ENCODE peak calls at places on chromosomes 3 and 15, in six cellular contexts. U, O, P, S, D and W are unnamed samples.
A peak's percentile ranks its signal among the peaks of the same experiment; 100 is the strongest.

GRCh38 chr3:71215351-71215750 is 368.2 kb downstream of the FOXP1 start:
- DNase-seq in P (no peak), U (no peak), O (no peak), D (no peak), S (no peak), W (no peak)

GRCh38 chr3:182618085-182618732 is 175.1 kb upstream of the ATP11B start:
- DNase-seq in S (peak; percentile 31), U (no peak), D (no peak), O (no peak), P (no peak), W (no peak)

GRCh38 chr3:37882711-37883110 is 21.0 kb downstream of the CTDSPL start:
- DNase-seq in S (no peak), D (no peak), O (no peak), P (no peak), U (no peak), W (no peak)

GRCh38 chr3:154486949-154487348 is 57.0 kb upstream of the GPR149 start:
- DNase-seq in U (no peak), P (no peak), S (no peak), D (no peak), O (no peak), W (no peak)

GRCh38 chr3:101809178-101810022 is 30.4 kb downstream of the NXPE3 start:
- DNase-seq in P (peak; percentile 32), S (peak; percentile 62), U (no peak), D (no peak), O (no peak), W (no peak)

GRCh38 chr3:2097641-2098191 is 950 bp upstream of the CNTN4 start:
- DNase-seq in D (no peak), U (no peak), P (no peak), S (no peak), O (no peak), W (no peak)

GRCh38 chr3:124217542-124217941 is 225.6 kb upstream of the ROPN1 start:
- DNase-seq in U (no peak), S (peak; percentile 52), D (no peak), P (peak; percentile 17), O (peak; percentile 33), W (peak; percentile 49)

GRCh38 chr3:38562467-38562925 is 66.4 kb downstream of the EXOG start:
- DNase-seq in D (no peak), P (no peak), S (no peak), O (no peak), U (no peak), W (no peak)

GRCh38 chr3:44468572-44469520 is 8.6 kb downstream of the ZNF445 start:
- DNase-seq in D (no peak), O (no peak), U (no peak), S (no peak), P (peak; percentile 60), W (no peak)

GRCh38 chr3:24854748-24855147 is 360.1 kb upstream of the THRB start:
- DNase-seq in U (no peak), D (no peak), O (no peak), P (no peak), S (no peak), W (no peak)

GRCh38 chr3:187025656-187026320 is 95.5 kb downstream of the ST6GAL1 start:
- DNase-seq in D (peak; percentile 11), S (no peak), U (no peak), O (no peak), P (peak; percentile 63), W (no peak)

GRCh38 chr15:58308742-58309355 is 122.9 kb upstream of the LIPC start:
- DNase-seq in D (no peak), P (no peak), O (no peak), U (no peak), S (no peak), W (no peak)

GRCh38 chr15:85692873-85693272 is 101.9 kb downstream of the KLHL25 start:
- DNase-seq in S (no peak), P (no peak), O (no peak), U (no peak), D (no peak), W (no peak)

GRCh38 chr3:86954751-86955150 is 36.2 kb downstream of the VGLL3 start:
- DNase-seq in S (no peak), D (no peak), O (no peak), U (no peak), P (no peak), W (no peak)

GRCh38 chr15:39304931-39305728 is 275.7 kb upstream of the THBS1 start:
- DNase-seq in D (no peak), P (no peak), O (no peak), U (no peak), S (no peak), W (no peak)

GRCh38 chr3:168416446-168416845 is 320.7 kb upstream of the GOLIM4 start:
- DNase-seq in P (no peak), D (no peak), U (no peak), O (no peak), S (no peak), W (no peak)

GRCh38 chr3:179164857-179165256 is 16.7 kb downstream of the PIK3CA start:
- DNase-seq in U (no peak), P (no peak), D (no peak), S (no peak), O (no peak), W (no peak)

GRCh38 chr15:58401991-58402649 is 29.7 kb upstream of the LIPC start:
- DNase-seq in U (no peak), S (no peak), D (no peak), P (no peak), O (no peak), W (peak; percentile 39)

GRCh38 chr3:81277853-81278252 is 483.6 kb downstream of the GBE1 start:
- DNase-seq in S (no peak), P (no peak), U (no peak), O (no peak), D (no peak), W (no peak)

GRCh38 chr15:80875568-80875967 is 96.4 kb downstream of the CEMIP start:
- DNase-seq in U (no peak), D (no peak), S (no peak), P (no peak), O (no peak), W (peak; percentile 53)

GRCh38 chr3:100107227-100107626 is 7.1 kb downstream of the FILIP1L start:
- DNase-seq in U (no peak), O (no peak), D (no peak), P (no peak), S (peak; percentile 28), W (no peak)

GRCh38 chr3:64454179-64454578 is 228.9 kb upstream of the PRICKLE2 start:
- DNase-seq in U (no peak), D (no peak), P (no peak), S (no peak), O (no peak), W (no peak)

GRCh38 chr15:51322622-51323296 is 15.6 kb downstream of the CYP19A1 start:
- DNase-seq in D (no peak), P (no peak), S (no peak), U (no peak), O (no peak), W (peak; percentile 81)

GRCh38 chr3:112090899-112091586 is 4.9 kb downstream of the C3orf52 start:
- DNase-seq in U (no peak), P (no peak), O (no peak), S (no peak), D (no peak), W (no peak)

GRCh38 chr3:113266738-113267137 is 55.4 kb downstream of the BOC start:
- DNase-seq in U (no peak), S (no peak), O (no peak), P (no peak), D (no peak), W (no peak)

GRCh38 chr3:187773233-187773962 is 28.1 kb upstream of the BCL6 start:
- DNase-seq in U (no peak), O (no peak), S (no peak), P (no peak), D (no peak), W (no peak)

GRCh38 chr3:197958346-197958745 is 1.7 kb upstream of the LMLN start:
- DNase-seq in O (no peak), S (no peak), U (no peak), D (no peak), P (no peak), W (no peak)

GRCh38 chr3:79543618-79544017 is 224.2 kb downstream of the ROBO1 start:
- DNase-seq in U (no peak), O (no peak), S (no peak), D (no peak), P (no peak), W (no peak)

GRCh38 chr3:186214670-186215069 is 105.8 kb upstream of the ETV5 start:
- DNase-seq in S (no peak), U (no peak), O (no peak), P (no peak), D (no peak), W (no peak)

GRCh38 chr3:19945405-19946290 is 1.2 kb upstream of the RAB5A start:
- DNase-seq in P (peak; percentile 13), O (no peak), U (no peak), D (no peak), S (peak; percentile 74), W (no peak)

GRCh38 chr3:12287727-12288465 is 974 bp upstream of the PPARG start:
- DNase-seq in U (peak; percentile 10), S (peak; percentile 49), O (no peak), P (peak; percentile 34), D (no peak), W (peak; percentile 62)

GRCh38 chr3:180362081-180362480 is 239.9 kb upstream of the TTC14 start:
- DNase-seq in O (no peak), D (no peak), P (no peak), U (no peak), S (no peak), W (no peak)

GRCh38 chr15:85615930-85616329 is 178.8 kb downstream of the KLHL25 start:
- DNase-seq in O (no peak), P (peak; percentile 21), D (no peak), U (no peak), S (no peak), W (no peak)

GRCh38 chr15:88620995-88621772 is at the start of gene AEN:
- DNase-seq in S (peak; percentile 98), P (peak; percentile 96), O (peak; percentile 88), D (peak; percentile 90), U (peak; percentile 94), W (peak; percentile 97)

GRCh38 chr15:76147906-76148553 is 88.2 kb downstream of the TMEM266 start:
- DNase-seq in P (peak; percentile 82), D (peak; percentile 33), O (no peak), U (peak; percentile 39), S (peak; percentile 48), W (peak; percentile 52)